ENCODE peak calls at places on chromosomes 16 and 17, in eight cellular contexts. J is stomach; M is prostate gland; O is right atrium auricular region; H is transverse colon; Q is uterus; L is CD8-positive, alpha-beta memory T cell; B is HepG2. A is an unnamed sample.

GRCh38 chr16:85718682-85719081 is 29.9 kb upstream of the GINS2 start:
- DNase-seq in J (peak; percentile 34), M (no peak), O (no peak), H (peak; percentile 28), Q (no peak), L (no peak), B (peak; percentile 25), A (no peak)

GRCh38 chr16:19524866-19525723 is 1.4 kb downstream of the CCP110 start:
- DNase-seq in J (no peak), M (no peak), O (no peak), H (no peak), Q (no peak), L (no peak), B (no peak), A (no peak)

GRCh38 chr16:85970016-85970711 is 71.2 kb downstream of the IRF8 start:
- DNase-seq in J (no peak), M (no peak), O (no peak), H (no peak), Q (no peak), L (no peak), B (no peak), A (no peak)

GRCh38 chr16:27473101-27473900 is 71.3 kb downstream of the IL21R start:
- DNase-seq in J (no peak), M (no peak), O (no peak), H (no peak), Q (no peak), L (no peak), B (no peak), A (no peak)

GRCh38 chr16:24635900-24636610 is 93.4 kb upstream of the TNRC6A start:
- DNase-seq in J (peak; percentile 66), M (peak; percentile 67), O (peak; percentile 69), H (peak; percentile 66), Q (peak; percentile 71), L (no peak), B (no peak), A (peak; percentile 92)

GRCh38 chr16:12063435-12063834 is 86.9 kb downstream of the SNX29 start:
- DNase-seq in J (no peak), M (no peak), O (no peak), H (no peak), Q (no peak), L (no peak), B (no peak), A (no peak)

GRCh38 chr16:17067882-17068281 is 402.9 kb downstream of the XYLT1 start:
- DNase-seq in J (no peak), M (no peak), O (no peak), H (no peak), Q (no peak), L (no peak), B (no peak), A (no peak)

GRCh38 chr16:68387301-68387700 is 61.0 kb downstream of the SMPD3 start:
- DNase-seq in J (peak; percentile 89), M (no peak), O (no peak), H (peak; percentile 89), Q (no peak), L (no peak), B (no peak), A (no peak)

GRCh38 chr16:26643519-26643918 is 423.2 kb upstream of the C16orf82 start:
- DNase-seq in J (no peak), M (no peak), O (peak; percentile 18), H (no peak), Q (no peak), L (no peak), B (no peak), A (no peak)

GRCh38 chr17:17067277-17067676 is 25.0 kb downstream of the MPRIP start:
- DNase-seq in J (no peak), M (no peak), O (no peak), H (no peak), Q (no peak), L (no peak), B (no peak), A (no peak)

GRCh38 chr16:89973654-89974335 is 25.2 kb downstream of the DEF8 start:
- DNase-seq in J (no peak), M (no peak), O (no peak), H (peak; percentile 32), Q (no peak), L (no peak), B (peak; percentile 84), A (no peak)

GRCh38 chr17:7914771-7915610 is 1.1 kb downstream of the RNF227 start:
- DNase-seq in J (no peak), M (peak; percentile 59), O (peak; percentile 60), H (peak; percentile 29), Q (peak; percentile 71), L (no peak), B (no peak), A (peak; percentile 59)

GRCh38 chr17:41769985-41770384 is 16.5 kb downstream of the JUP start:
- DNase-seq in J (no peak), M (no peak), O (no peak), H (no peak), Q (no peak), L (no peak), B (no peak), A (no peak)

GRCh38 chr17:41767324-41768042 is 19.0 kb downstream of the JUP start:
- DNase-seq in J (no peak), M (no peak), O (no peak), H (no peak), Q (no peak), L (no peak), B (no peak), A (no peak)

GRCh38 chr17:41766135-41766534 is 20.4 kb downstream of the JUP start:
- DNase-seq in J (no peak), M (no peak), O (no peak), H (no peak), Q (no peak), L (no peak), B (no peak), A (no peak)

GRCh38 chr17:41769346-41769862 is 17.1 kb downstream of the JUP start:
- DNase-seq in J (no peak), M (no peak), O (no peak), H (no peak), Q (no peak), L (no peak), B (no peak), A (no peak)

GRCh38 chr17:41768682-41769288 is 17.7 kb downstream of the JUP start:
- DNase-seq in J (no peak), M (no peak), O (no peak), H (no peak), Q (no peak), L (no peak), B (no peak), A (no peak)
- H3K36me3 ChIP-seq in J (peaks cover 82% of the 10 kb centered on the region), M (peaks cover 24% of the 10 kb centered on the region), O (peaks cover 91% of the 10 kb centered on the region), H (no peaks in the 10 kb centered on the region), Q (no peaks in the 10 kb centered on the region), L (no peaks in the 10 kb centered on the region), B (peaks cover 25% of the 10 kb centered on the region), A (no peaks in the 10 kb centered on the region)

GRCh38 chr16:30697264-30698138 is 1.5 kb upstream of the SRCAP start:
- DNase-seq in J (no peak), M (peak; percentile 99), O (no peak), H (no peak), Q (no peak), L (no peak), B (no peak), A (peak; percentile 99)
- H3K36me3 ChIP-seq in J (peaks cover 22% of the 10 kb centered on the region), M (peaks cover 13% of the 10 kb centered on the region), O (peaks cover 21% of the 10 kb centered on the region), H (no peaks in the 10 kb centered on the region), Q (no peaks in the 10 kb centered on the region), L (peaks cover 13% of the 10 kb centered on the region), B (peaks cover 6% of the 10 kb centered on the region), A (no peaks in the 10 kb centered on the region)

GRCh38 chr16:56202036-56202435 is 10.7 kb downstream of the GNAO1 start:
- DNase-seq in J (peak; percentile 36), M (no peak), O (no peak), H (no peak), Q (no peak), L (peak; percentile 65), B (no peak), A (no peak)
- H3K36me3 ChIP-seq in J (no peaks in the 10 kb centered on the region), M (no peaks in the 10 kb centered on the region), O (no peaks in the 10 kb centered on the region), H (no peaks in the 10 kb centered on the region), Q (no peaks in the 10 kb centered on the region), L (no peaks in the 10 kb centered on the region), B (no peaks in the 10 kb centered on the region), A (no peaks in the 10 kb centered on the region)

DNA sequence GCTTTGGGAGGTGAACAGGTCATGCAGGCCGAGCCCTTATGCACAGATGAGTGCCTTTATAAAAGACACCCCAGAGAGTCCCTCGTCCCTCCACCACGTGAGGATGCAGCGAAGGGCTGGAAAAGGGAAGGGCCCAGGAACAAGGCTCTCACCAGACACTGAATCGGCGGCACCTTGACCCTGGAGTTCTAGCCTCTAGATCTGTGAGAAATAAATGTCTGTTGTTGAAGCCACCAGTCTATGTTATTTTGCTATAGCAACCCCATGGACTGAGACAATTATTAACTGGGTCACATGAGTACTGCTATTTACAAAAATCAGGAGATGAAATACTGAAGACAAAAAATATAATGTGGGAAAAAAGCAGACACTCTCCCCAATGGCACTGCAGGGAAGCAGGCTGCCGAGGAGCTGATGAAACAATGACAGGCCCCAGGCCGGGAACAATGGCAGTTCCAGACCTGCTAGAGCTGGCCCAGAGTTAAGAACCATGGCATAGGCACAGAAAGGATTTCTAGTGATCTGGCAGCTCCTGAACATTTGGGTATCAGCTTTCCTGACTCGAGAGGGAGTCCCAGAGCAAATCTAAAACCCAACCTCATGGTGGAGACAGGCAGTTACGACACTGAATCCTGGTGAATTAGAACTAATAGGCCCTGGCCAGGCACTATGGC is 17.8 kb upstream of the GGA2 start:
- DNase-seq in J (no peak), M (no peak), O (no peak), H (no peak), Q (no peak), L (no peak), B (peak; percentile 67), A (no peak)
- H3K36me3 ChIP-seq in J (peaks cover 88% of the 10 kb centered on the region), M (peaks cover 20% of the 10 kb centered on the region), O (peaks cover 68% of the 10 kb centered on the region), H (no peaks in the 10 kb centered on the region), Q (no peaks in the 10 kb centered on the region), L (peaks cover 21% of the 10 kb centered on the region), B (peaks cover 54% of the 10 kb centered on the region), A (no peaks in the 10 kb centered on the region)

DNA sequence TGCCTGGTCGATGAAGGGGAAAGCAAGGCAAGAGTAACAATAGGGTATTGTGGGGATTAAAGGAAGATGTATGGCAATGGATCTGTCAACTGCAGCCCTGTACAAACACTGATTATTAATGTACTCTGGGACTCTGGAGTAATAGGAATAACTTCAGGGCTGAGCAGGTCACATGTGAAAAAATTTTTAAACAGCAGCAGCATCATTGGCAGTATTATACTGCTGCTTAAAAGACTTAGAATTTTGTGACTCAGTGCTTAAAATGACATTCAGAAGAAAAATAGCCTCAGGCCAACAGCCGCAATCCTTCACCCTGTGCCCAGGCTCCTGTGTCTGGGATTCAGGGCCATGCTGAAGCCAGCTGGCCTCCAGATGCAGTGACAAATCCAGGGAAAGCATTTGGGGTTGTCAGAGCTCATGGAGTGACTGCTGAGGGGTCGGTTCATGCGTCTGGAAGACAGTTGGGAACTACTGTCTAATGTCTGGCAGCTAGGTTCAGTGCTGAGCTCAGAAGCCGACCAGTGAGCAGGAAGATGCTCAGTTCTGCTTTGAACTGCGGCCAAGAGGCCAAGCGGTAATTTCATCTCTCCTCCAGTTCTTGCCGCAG is 22.2 kb downstream of the TEX2 start:
- DNase-seq in J (no peak), M (peak; percentile 10), O (peak; percentile 78), H (peak; percentile 35), Q (peak; percentile 74), L (no peak), B (no peak), A (no peak)
- H3K36me3 ChIP-seq in J (no peaks in the 10 kb centered on the region), M (no peaks in the 10 kb centered on the region), O (no peaks in the 10 kb centered on the region), H (no peaks in the 10 kb centered on the region), Q (no peaks in the 10 kb centered on the region), L (no peaks in the 10 kb centered on the region), B (no peaks in the 10 kb centered on the region), A (no peaks in the 10 kb centered on the region)